ENCODE peak calls at places on chromosome 4, in eight cellular contexts. D is GM04504; Y is hypothalamus; I is activated CD8-positive, alpha-beta T cell treated with anti-CD3 and anti-CD28 coated beads, Interleukin-2, amount 10 ng/mL, durations not matched to agents 7 days and 5 days; P is NB4; K is iPS-NIHi11; M is stimulated activated CD8-positive, alpha-beta memory T cell treated with anti-CD3 and anti-CD28 coated beads, Interleukin-4, amount 100 ng/mL, for 24 hours; E is stimulated activated CD4-positive, alpha-beta T cell treated with anti-CD3 and anti-CD28 coated beads, TNF-alpha, amount 100 ng/mL, for 48 hours. B is an unnamed sample.

GRCh38 chr4:165606465-165607205 is 227.8 kb downstream of the CPE start:
- DNase-seq in D (no peak), Y (no peak), I (no peak), P (no peak), K (no peak), M (no peak), E (no peak), B (no peak)

GRCh38 chr4:159455675-159456235 is 352.9 kb downstream of the RAPGEF2 start:
- DNase-seq in D (no peak), Y (peak; percentile 4), I (no peak), P (peak; percentile 41), K (peak; percentile 65), M (no peak), E (no peak), B (peak; percentile 36)

GRCh38 chr4:13627185-13627605 is 330 bp downstream of the BOD1L1 start:
- DNase-seq in D (no peak), Y (no peak), I (peak; percentile 43), P (peak; percentile 68), K (no peak), M (peak; percentile 9), E (no peak), B (no peak)

GRCh38 chr4:162115323-162115722 is 48.5 kb downstream of the FSTL5 start:
- DNase-seq in D (no peak), Y (no peak), I (no peak), P (no peak), K (no peak), M (no peak), E (no peak), B (no peak)

GRCh38 chr4:153438916-153439756 is 27.0 kb upstream of the TMEM131L start:
- DNase-seq in D (no peak), Y (no peak), I (peak; percentile 56), P (no peak), K (no peak), M (peak; percentile 19), E (no peak), B (no peak)

GRCh38 chr4:13355036-13355910 is 128.9 kb downstream of the RAB28 start:
- DNase-seq in D (no peak), Y (no peak), I (no peak), P (no peak), K (no peak), M (no peak), E (no peak), B (no peak)

GRCh38 chr4:13240066-13240465 is 244.1 kb downstream of the RAB28 start:
- DNase-seq in D (peak; percentile 1), Y (no peak), I (no peak), P (peak; percentile 48), K (no peak), M (no peak), E (no peak), B (no peak)

GRCh38 chr4:25619601-25620000 is 36.0 kb upstream of the SLC34A2 start:
- DNase-seq in D (no peak), Y (no peak), I (no peak), P (no peak), K (no peak), M (no peak), E (no peak), B (no peak)

GRCh38 chr4:38275331-38275821 is 315.2 kb downstream of the PTTG2 start:
- DNase-seq in D (no peak), Y (no peak), I (no peak), P (peak; percentile 18), K (peak; percentile 51), M (no peak), E (no peak), B (no peak)

GRCh38 chr4:152220201-152220666 is 315.7 kb downstream of the FBXW7 start:
- DNase-seq in D (peak; percentile 31), Y (no peak), I (no peak), P (no peak), K (no peak), M (no peak), E (peak; percentile 26), B (no peak)

GRCh38 chr4:70315928-70316327 is 18.9 kb upstream of the CABS1 start:
- DNase-seq in D (no peak), Y (no peak), I (no peak), P (no peak), K (no peak), M (no peak), E (no peak), B (no peak)

GRCh38 chr4:187544461-187545053 is 451.0 kb upstream of the ZFP42 start:
- DNase-seq in D (no peak), Y (no peak), I (no peak), P (no peak), K (no peak), M (no peak), E (no peak), B (no peak)

B was measured in Panc1.